ENCODE peak calls at places on chromosome 12, in six cellular contexts. P, C, B, Z, G and T are unnamed samples.

GRCh38 chr12:63045020-63045860 is 105.8 kb downstream of the AVPR1A start:
- DNase-seq in C (no peak), G (peak; percentile 16), B (peak; percentile 56), Z (no peak), P (peak; percentile 48), T (no peak)

GRCh38 chr12:30823140-30823669 is 68.5 kb upstream of the CAPRIN2 start:
- DNase-seq in Z (peak; percentile 27), G (peak; percentile 62), B (no peak), P (no peak), C (no peak), T (no peak)

GRCh38 chr12:39852346-39852745 is 232.7 kb upstream of the ABCD2 start:
- DNase-seq in C (no peak), G (no peak), B (peak; percentile 1), Z (no peak), P (no peak), T (no peak)

GRCh38 chr12:114404451-114405198 is 1.3 kb downstream of the TBX5 start:
- DNase-seq in B (peak; percentile 39), G (no peak), P (no peak), C (no peak), Z (peak; percentile 52), T (no peak)

GRCh38 chr12:6551496-6552139 is 4.2 kb downstream of the IFFO1 start:
- DNase-seq in Z (no peak), P (no peak), G (peak; percentile 76), B (peak; percentile 72), C (no peak), T (no peak)

GRCh38 chr12:56721721-56722120 is 3.4 kb downstream of the NACA start:
- DNase-seq in B (no peak), P (no peak), Z (no peak), C (no peak), G (no peak), T (no peak)

GRCh38 chr12:129903092-129903945 is 506 bp downstream of the TMEM132D start:
- DNase-seq in P (no peak), Z (peak; percentile 6), G (no peak), B (no peak), C (no peak), T (peak; percentile 53)

GRCh38 chr12:132265056-132265800 is 64.2 kb downstream of the GALNT9 start:
- DNase-seq in B (no peak), G (no peak), P (no peak), C (no peak), Z (no peak), T (no peak)

GRCh38 chr12:93089805-93090569 is 160.9 kb upstream of the EEA1 start:
- DNase-seq in C (no peak), B (peak; percentile 99), G (peak; percentile 89), Z (no peak), P (no peak), T (no peak)

GRCh38 chr12:93808169-93808899 is 131.2 kb downstream of the CRADD start:
- DNase-seq in Z (no peak), C (no peak), G (no peak), P (no peak), B (no peak), T (no peak)

GRCh38 chr12:89932950-89933349 is 224.3 kb upstream of the ATP2B1 start:
- DNase-seq in C (no peak), Z (no peak), P (no peak), B (peak; percentile 47), G (no peak), T (no peak)

GRCh38 chr12:116389990-116390655 is 112.6 kb upstream of the MED13L start:
- DNase-seq in G (peak; percentile 87), C (no peak), Z (no peak), P (peak; percentile 91), B (peak; percentile 98), T (no peak)

GRCh38 chr12:94297876-94298520 is 149.6 kb downstream of the PLXNC1 start:
- DNase-seq in P (no peak), G (no peak), B (no peak), Z (no peak), C (no peak), T (no peak)

GRCh38 chr12:6603095-6603567 is 4.0 kb downstream of the CHD4 start:
- DNase-seq in C (no peak), G (peak; percentile 35), P (no peak), B (peak; percentile 25), Z (no peak), T (peak; percentile 41)

GRCh38 chr12:110534811-110535210 is 32.7 kb downstream of the RAD9B start:
- DNase-seq in B (no peak), G (no peak), P (no peak), Z (no peak), C (no peak), T (no peak)

GRCh38 chr12:110530511-110530910 is 28.4 kb downstream of the RAD9B start:
- DNase-seq in G (peak; percentile 38), B (no peak), C (no peak), P (no peak), Z (no peak), T (no peak)

GRCh38 chr12:110531741-110532333 is 29.7 kb downstream of the RAD9B start:
- DNase-seq in B (peak; percentile 53), P (no peak), Z (no peak), G (peak; percentile 48), C (no peak), T (no peak)

GRCh38 chr12:110532644-110533043 is 30.5 kb downstream of the RAD9B start:
- DNase-seq in G (no peak), P (no peak), Z (no peak), B (no peak), C (no peak), T (no peak)

DNA sequence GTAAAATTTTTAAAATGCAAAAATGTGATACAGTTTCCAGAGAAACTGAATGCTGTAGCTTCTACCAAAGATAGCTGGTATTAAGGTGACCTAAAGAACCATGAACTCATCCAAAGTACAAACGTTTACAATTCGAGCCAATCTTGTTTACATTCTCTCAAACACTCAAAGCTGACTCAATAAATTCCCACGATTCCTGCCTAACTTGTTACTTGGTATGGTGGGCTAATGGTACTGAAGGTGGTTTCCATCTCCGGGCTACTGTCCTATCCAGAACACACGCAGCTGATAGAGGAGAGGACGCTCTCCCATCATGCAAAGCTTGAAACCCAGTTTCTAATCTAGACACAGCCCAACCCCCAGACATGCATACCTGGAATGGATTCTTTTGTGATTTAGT is 31.5 kb downstream of the RAD9B start:
- DNase-seq in C (no peak), P (peak; percentile 84), Z (no peak), B (peak; percentile 92), G (peak; percentile 93), T (no peak)
- H3K27ac ChIP-seq in C (no peak overlapping the region), P (no peak overlapping the region), Z (no peak overlapping the region), B (peak overlapping the region; percentile 58), G (no peak overlapping the region), T (no peak overlapping the region)

DNA sequence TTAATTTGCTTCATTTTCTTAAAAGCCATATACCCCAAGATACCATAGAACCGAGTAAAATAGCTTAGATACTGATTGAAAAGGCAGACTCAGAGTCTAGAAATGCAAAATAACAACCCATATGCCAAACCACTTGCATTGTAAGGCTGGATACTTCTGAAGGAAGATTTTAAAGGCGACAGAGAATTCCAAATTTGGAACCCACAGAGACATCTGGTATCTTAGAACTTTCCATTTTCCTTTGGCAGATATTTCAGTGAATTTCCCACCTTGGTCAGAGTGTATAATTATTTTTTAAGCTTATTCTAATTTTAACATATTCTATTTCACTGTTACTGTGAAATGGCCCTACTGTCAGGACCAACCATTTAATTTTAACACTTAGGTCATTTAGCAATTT is 186.4 kb upstream of the E2F7 start:
- DNase-seq in C (no peak), P (no peak), Z (no peak), G (no peak), B (no peak), T (no peak)
- H4K91ac ChIP-seq in C (no peak overlapping the region), P (no peak overlapping the region), Z (no peak overlapping the region), G (no peak overlapping the region), B (no peak overlapping the region), T (no peak overlapping the region)

GRCh38 chr12:20810487-20810886 is at the start of gene SLCO1B3:
- DNase-seq in Z (no peak), P (no peak), G (no peak), B (no peak), C (no peak), T (no peak)
- H3K27ac ChIP-seq in Z (no peak within 1 kb of the TSS), P (no peak within 1 kb of the TSS), G (no peak within 1 kb of the TSS), B (no peak within 1 kb of the TSS), C (no peak within 1 kb of the TSS), T (no peak within 1 kb of the TSS)

DNA sequence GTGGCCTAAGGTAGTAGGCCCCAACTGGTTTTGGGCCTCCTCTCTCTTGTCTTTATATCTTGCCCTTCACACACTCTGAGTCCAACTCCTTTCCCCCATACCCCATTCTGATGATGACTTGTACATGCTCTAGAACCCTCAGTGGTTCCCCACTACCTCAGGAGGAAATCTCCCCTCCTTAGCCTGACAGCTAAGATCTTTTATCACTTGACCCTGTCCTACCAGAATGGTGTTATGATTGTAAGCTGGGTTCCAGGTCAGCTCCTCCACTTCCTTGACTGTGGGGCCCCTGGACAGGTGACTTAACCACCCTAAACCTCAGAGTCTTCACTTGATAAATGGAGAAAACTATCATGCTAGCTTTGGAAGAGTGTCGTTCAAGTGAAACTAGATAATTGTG is 9.4 kb upstream of the MYL2 start:
- DNase-seq in G (no peak), C (no peak), Z (no peak), B (no peak), P (no peak), T (no peak)
- H4K91ac ChIP-seq in G (no peak overlapping the region), C (no peak overlapping the region), Z (no peak overlapping the region), B (no peak overlapping the region), P (no peak overlapping the region), T (no peak overlapping the region)

GRCh38 chr12:52945389-52946232 is 3.3 kb upstream of the KRT18 start:
- DNase-seq in G (peak; percentile 77), C (peak; percentile 53), Z (no peak), B (peak; percentile 62), P (peak; percentile 97), T (peak; percentile 96)
- H3K27ac ChIP-seq in G (peak overlapping the region; percentile 91), C (peak overlapping the region; percentile 56), Z (peak overlapping the region; percentile 69), B (peak overlapping the region; percentile 73), P (peak overlapping the region; percentile 100), T (peak overlapping the region; percentile 89)

GRCh38 chr12:49537709-49538601 is 875 bp upstream of the KCNH3 start:
- DNase-seq in B (no peak), C (no peak), P (no peak), G (no peak), Z (no peak), T (peak; percentile 64)
- H4K91ac ChIP-seq in B (no peak overlapping the region), C (no peak overlapping the region), P (no peak overlapping the region), G (peak overlapping the region; percentile 19), Z (no peak overlapping the region), T (no peak overlapping the region)

DNA sequence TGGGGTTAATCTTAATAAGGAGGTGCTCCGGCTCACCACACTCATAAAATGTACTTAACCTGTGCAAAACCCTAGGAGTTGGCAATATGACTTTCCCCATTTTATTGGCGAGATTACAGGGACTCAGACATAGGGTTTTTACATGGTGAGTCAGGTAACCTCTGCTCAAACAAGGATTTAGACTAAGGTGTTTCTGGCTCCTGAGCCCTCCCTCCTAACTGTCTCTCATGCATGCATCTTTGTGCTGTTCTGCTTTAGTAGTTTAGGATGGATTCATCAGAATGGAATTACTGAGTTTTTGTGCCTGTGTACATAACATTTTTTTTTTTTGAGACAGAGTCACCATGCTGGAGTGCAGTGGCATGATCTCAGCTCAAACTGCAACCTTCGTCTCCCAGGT is 993.3 kb upstream of the TMEM132C start:
- DNase-seq in Z (no peak), C (no peak), P (no peak), G (no peak), B (peak; percentile 55), T (no peak)
- H3K27ac ChIP-seq in Z (no peak overlapping the region), C (no peak overlapping the region), P (no peak overlapping the region), G (no peak overlapping the region), B (no peak overlapping the region), T (no peak overlapping the region)

GRCh38 chr12:48109424-48109823 is 3.5 kb upstream of the SENP1 start:
- DNase-seq in P (no peak), G (no peak), B (no peak), C (no peak), Z (no peak), T (no peak)
- H4K91ac ChIP-seq in P (no peak overlapping the region), G (no peak overlapping the region), B (no peak overlapping the region), C (no peak overlapping the region), Z (no peak overlapping the region), T (no peak overlapping the region)